ENCODE peak calls at places on chromosomes 6 and 20, in eight cellular contexts. H is Peyer's patch, E is retina, X is T-helper 1 cell, S is Karpas-422, I is fibroblast of pulmonary artery, J is endothelial cell, T is glomerular endothelial cell. G is an unnamed sample.

GRCh38 chr20:50320910-50321796 is 130.5 kb downstream of the CEBPB start:
- DNase-seq in H (peak), E (peak), X (no peak), S (no peak), I (peak), J (peak), T (no peak), G (peak)

GRCh38 chr6:38352636-38353035 is 287.1 kb downstream of the BTBD9 start:
- DNase-seq in H (no peak), E (no peak), X (no peak), S (no peak), I (no peak), J (no peak), T (no peak), G (no peak)

GRCh38 chr6:56842602-56843475 is 112.1 kb upstream of the BEND6 start:
- DNase-seq in H (peak), E (peak), X (no peak), S (no peak), I (peak), J (peak), T (no peak), G (peak)

GRCh38 chr6:132190097-132190814 is 211.0 kb downstream of the MOXD1 start:
- DNase-seq in H (no peak), E (no peak), X (no peak), S (no peak), I (peak), J (no peak), T (no peak), G (no peak)

GRCh38 chr20:18719426-18719825 is 94.2 kb upstream of the SCP2D1 start:
- DNase-seq in H (no peak), E (no peak), X (no peak), S (no peak), I (peak), J (no peak), T (no peak), G (no peak)

GRCh38 chr20:60138263-60139127 is 180.3 kb downstream of the CDH26 start:
- DNase-seq in H (peak), E (peak), X (peak), S (no peak), I (peak), J (no peak), T (no peak), G (no peak)

GRCh38 chr6:159343709-159344108 is 174.5 kb downstream of the FNDC1 start:
- DNase-seq in H (no peak), E (no peak), X (no peak), S (no peak), I (no peak), J (no peak), T (no peak), G (no peak)

GRCh38 chr6:5517781-5518180 is 256.5 kb downstream of the FARS2 start:
- DNase-seq in H (no peak), E (no peak), X (peak), S (no peak), I (no peak), J (no peak), T (no peak), G (no peak)

GRCh38 chr6:35601331-35602132 is 87.2 kb downstream of the FKBP5 start:
- DNase-seq in H (no peak), E (peak), X (peak), S (no peak), I (peak), J (no peak), T (no peak), G (no peak)

GRCh38 chr6:125066964-125067363 is 86.6 kb upstream of the TPD52L1 start:
- DNase-seq in H (no peak), E (no peak), X (peak), S (no peak), I (peak), J (no peak), T (no peak), G (no peak)

G was measured in CD14-positive monocyte.